ENCODE peak calls at places on chromosomes 16 and 17, in five cellular contexts. D is naive thymus-derived CD8-positive, alpha-beta T cell; T is stimulated activated CD4-positive, alpha-beta T cell treated with anti-CD3 and anti-CD28 coated beads, Interleukin-4, amount 100 ng/mL, for 1 hour; F is HS-27A; J is right cardiac atrium. C is an unnamed sample.

GRCh38 chr16:84864266-84864955 is 44.6 kb downstream of the CRISPLD2 start:
- DNase-seq in F (no peak), J (no peak), T (no peak), D (no peak), C (no peak)

GRCh38 chr17:46044989-46045388 is 45.9 kb downstream of the STH start:
- DNase-seq in F (no peak), T (no peak), J (no peak), D (no peak), C (no peak)

GRCh38 chr16:74522160-74522559 is 84.8 kb downstream of the GLG1 start:
- DNase-seq in D (no peak), T (no peak), J (no peak), F (no peak), C (no peak)

GRCh38 chr17:32956240-32956970 is 28.5 kb downstream of the TMEM98 start:
- DNase-seq in T (no peak), D (no peak), F (no peak), J (no peak), C (no peak)

GRCh38 chr16:9003322-9003721 is 39.6 kb upstream of the USP7 start:
- DNase-seq in T (no peak), D (no peak), J (no peak), F (no peak), C (no peak)

GRCh38 chr16:49520684-49521083 is 147.1 kb downstream of the C16orf78 start:
- DNase-seq in D (no peak), F (no peak), J (no peak), T (no peak), C (no peak)

GRCh38 chr17:40290629-40291296 is 3.1 kb downstream of the CDC6 start:
- DNase-seq in T (no peak), J (no peak), D (no peak), F (peak), C (no peak)

GRCh38 chr16:708019-708418 is 2.4 kb upstream of the FBXL16 start:
- DNase-seq in J (no peak), D (no peak), T (no peak), F (no peak), C (no peak)

GRCh38 chr16:68636818-68637217 is 8.3 kb upstream of the CDH3 start:
- DNase-seq in J (no peak), F (no peak), D (no peak), T (no peak), C (no peak)

GRCh38 chr17:9098242-9098641 is 76.9 kb downstream of the NTN1 start:
- DNase-seq in D (no peak), T (no peak), F (no peak), J (no peak), C (no peak)

GRCh38 chr17:75776399-75777242 is 8.0 kb upstream of the UNK start:
- DNase-seq in F (no peak), J (no peak), T (no peak), D (no peak), C (no peak)

GRCh38 chr17:27264068-27264812 is 29.7 kb upstream of the WSB1 start:
- DNase-seq in D (no peak), J (no peak), F (no peak), T (no peak), C (no peak)

GRCh38 chr17:6444573-6445335 is 499 bp downstream of the PIMREG start:
- DNase-seq in J (no peak), D (no peak), T (no peak), F (no peak), C (no peak)

GRCh38 chr17:11269210-11269609 is 28.2 kb downstream of the SHISA6 start:
- DNase-seq in T (no peak), F (no peak), J (no peak), D (no peak), C (no peak)

GRCh38 chr17:7258731-7259554 is 3.3 kb downstream of the CLDN7 start:
- DNase-seq in T (no peak), D (no peak), F (no peak), J (no peak), C (no peak)

GRCh38 chr16:85916141-85916890 is 17.4 kb downstream of the IRF8 start:
- DNase-seq in D (no peak), F (no peak), J (peak), T (no peak), C (no peak)

GRCh38 chr17:59547131-59547915 is 18.1 kb upstream of the DHX40 start:
- DNase-seq in J (no peak), D (no peak), F (no peak), T (no peak), C (no peak)